ENCODE peak calls at places on chromosomes 3 and 15, in nine cellular contexts. One of them, this sample, is unnamed.
A peak's percentile ranks its signal among the peaks of the same experiment; 100 is the strongest.

GRCh38 chr3:57545636-57546268 is 1.6 kb upstream of the DNAH12 start:
- DNase-seq in ACHN: no peak
- DNase-seq in body of pancreas: peak; percentile 46
- DNase-seq in PC-9: no peak
- DNase-seq in ecto neural progenitor cell: no peak
- DNase-seq in A172: no peak
- DNase-seq in HS-5: no peak
- DNase-seq in Calu3: no peak
- DNase-seq in fibroblast of the conjunctiva: no peak
- DNase-seq in this sample: no peak

GRCh38 chr3:194006102-194006501 is 129.8 kb upstream of the HES1 start:
- DNase-seq in Calu3: no peak
- DNase-seq in A172: no peak
- DNase-seq in HS-5: no peak
- DNase-seq in body of pancreas: no peak
- DNase-seq in ecto neural progenitor cell: no peak
- DNase-seq in PC-9: no peak
- DNase-seq in ACHN: no peak
- DNase-seq in fibroblast of the conjunctiva: no peak
- DNase-seq in this sample: no peak

GRCh38 chr3:186742618-186743335 is 25.6 kb downstream of the KNG1 start:
- DNase-seq in Calu3: no peak
- DNase-seq in A172: no peak
- DNase-seq in ACHN: no peak
- DNase-seq in ecto neural progenitor cell: no peak
- DNase-seq in body of pancreas: no peak
- DNase-seq in HS-5: no peak
- DNase-seq in PC-9: no peak
- DNase-seq in fibroblast of the conjunctiva: no peak
- DNase-seq in this sample: no peak

GRCh38 chr3:178393833-178394232 is 142.4 kb upstream of the KCNMB2 start:
- DNase-seq in ecto neural progenitor cell: no peak
- DNase-seq in ACHN: peak; percentile 15
- DNase-seq in fibroblast of the conjunctiva: peak; percentile 75
- DNase-seq in body of pancreas: no peak
- DNase-seq in HS-5: peak; percentile 66
- DNase-seq in A172: peak; percentile 77
- DNase-seq in PC-9: peak; percentile 52
- DNase-seq in Calu3: no peak
- DNase-seq in this sample: no peak

GRCh38 chr3:122392868-122393844 is 9.2 kb downstream of the FAM162A start:
- DNase-seq in ACHN: peak; percentile 53
- DNase-seq in A172: peak; percentile 36
- DNase-seq in fibroblast of the conjunctiva: peak; percentile 40
- DNase-seq in Calu3: no peak
- DNase-seq in body of pancreas: peak; percentile 39
- DNase-seq in HS-5: no peak
- DNase-seq in ecto neural progenitor cell: no peak
- DNase-seq in PC-9: no peak
- DNase-seq in this sample: peak; percentile 70

GRCh38 chr15:101554115-101554915 is 64.8 kb upstream of the PCSK6 start:
- DNase-seq in ACHN: no peak
- DNase-seq in A172: no peak
- DNase-seq in ecto neural progenitor cell: no peak
- DNase-seq in body of pancreas: no peak
- DNase-seq in PC-9: no peak
- DNase-seq in HS-5: no peak
- DNase-seq in Calu3: no peak
- DNase-seq in fibroblast of the conjunctiva: no peak
- DNase-seq in this sample: no peak

GRCh38 chr3:40265181-40265580 is 44.3 kb upstream of the EIF1B start:
- DNase-seq in HS-5: no peak
- DNase-seq in ecto neural progenitor cell: no peak
- DNase-seq in fibroblast of the conjunctiva: no peak
- DNase-seq in body of pancreas: no peak
- DNase-seq in PC-9: no peak
- DNase-seq in Calu3: no peak
- DNase-seq in A172: no peak
- DNase-seq in ACHN: no peak
- DNase-seq in this sample: no peak

GRCh38 chr3:10447527-10448260 is 57.7 kb downstream of the ATP2B2 start:
- DNase-seq in ACHN: no peak
- DNase-seq in PC-9: no peak
- DNase-seq in A172: no peak
- DNase-seq in fibroblast of the conjunctiva: no peak
- DNase-seq in HS-5: no peak
- DNase-seq in Calu3: no peak
- DNase-seq in ecto neural progenitor cell: no peak
- DNase-seq in body of pancreas: no peak
- DNase-seq in this sample: no peak

GRCh38 chr15:81108427-81108826 is 25.6 kb upstream of the CFAP161 start:
- DNase-seq in HS-5: no peak
- DNase-seq in body of pancreas: no peak
- DNase-seq in A172: no peak
- DNase-seq in ACHN: no peak
- DNase-seq in ecto neural progenitor cell: no peak
- DNase-seq in fibroblast of the conjunctiva: no peak
- DNase-seq in Calu3: peak; percentile 28
- DNase-seq in PC-9: no peak
- DNase-seq in this sample: peak; percentile 53

GRCh38 chr3:134375542-134376384 is 1.5 kb upstream of the AMOTL2 start:
- DNase-seq in Calu3: no peak
- DNase-seq in fibroblast of the conjunctiva: no peak
- DNase-seq in ecto neural progenitor cell: no peak
- DNase-seq in ACHN: no peak
- DNase-seq in HS-5: no peak
- DNase-seq in body of pancreas: no peak
- DNase-seq in PC-9: no peak
- DNase-seq in A172: no peak
- DNase-seq in this sample: no peak

GRCh38 chr15:29331071-29331470 is 61.4 kb upstream of the NSMCE3 start:
- DNase-seq in ACHN: no peak
- DNase-seq in fibroblast of the conjunctiva: no peak
- DNase-seq in body of pancreas: no peak
- DNase-seq in Calu3: no peak
- DNase-seq in PC-9: no peak
- DNase-seq in A172: no peak
- DNase-seq in HS-5: no peak
- DNase-seq in ecto neural progenitor cell: no peak
- DNase-seq in this sample: no peak

GRCh38 chr3:190996376-190996775 is 133.9 kb upstream of the GMNC start:
- DNase-seq in HS-5: no peak
- DNase-seq in PC-9: no peak
- DNase-seq in fibroblast of the conjunctiva: no peak
- DNase-seq in ecto neural progenitor cell: no peak
- DNase-seq in Calu3: no peak
- DNase-seq in ACHN: no peak
- DNase-seq in A172: no peak
- DNase-seq in body of pancreas: no peak
- DNase-seq in this sample: no peak

GRCh38 chr3:134318166-134318565 is 56.1 kb downstream of the AMOTL2 start:
- DNase-seq in PC-9: peak; percentile 11
- DNase-seq in fibroblast of the conjunctiva: no peak
- DNase-seq in A172: no peak
- DNase-seq in body of pancreas: no peak
- DNase-seq in ACHN: no peak
- DNase-seq in Calu3: no peak
- DNase-seq in ecto neural progenitor cell: no peak
- DNase-seq in HS-5: no peak
- DNase-seq in this sample: no peak

GRCh38 chr3:23981955-23982354 is 36.9 kb downstream of the NR1D2 start:
- DNase-seq in PC-9: no peak
- DNase-seq in HS-5: no peak
- DNase-seq in body of pancreas: no peak
- DNase-seq in A172: no peak
- DNase-seq in ecto neural progenitor cell: no peak
- DNase-seq in ACHN: no peak
- DNase-seq in Calu3: no peak
- DNase-seq in fibroblast of the conjunctiva: no peak
- DNase-seq in this sample: no peak

GRCh38 chr3:184230081-184230602 is 757 bp downstream of the VWA5B2 start:
- DNase-seq in ecto neural progenitor cell: no peak
- DNase-seq in body of pancreas: peak; percentile 60
- DNase-seq in HS-5: no peak
- DNase-seq in A172: no peak
- DNase-seq in ACHN: no peak
- DNase-seq in fibroblast of the conjunctiva: no peak
- DNase-seq in PC-9: no peak
- DNase-seq in Calu3: peak; percentile 52
- DNase-seq in this sample: no peak

GRCh38 chr3:50120364-50121095 is 31.8 kb downstream of the RBM5 start:
- DNase-seq in A172: no peak
- DNase-seq in Calu3: no peak
- DNase-seq in fibroblast of the conjunctiva: no peak
- DNase-seq in PC-9: no peak
- DNase-seq in ACHN: no peak
- DNase-seq in body of pancreas: no peak
- DNase-seq in HS-5: no peak
- DNase-seq in ecto neural progenitor cell: no peak
- DNase-seq in this sample: no peak

GRCh38 chr3:117587416-117587815 is 877.8 kb downstream of the TUSC7 start:
- DNase-seq in A172: no peak
- DNase-seq in ecto neural progenitor cell: no peak
- DNase-seq in ACHN: no peak
- DNase-seq in PC-9: no peak
- DNase-seq in fibroblast of the conjunctiva: no peak
- DNase-seq in Calu3: no peak
- DNase-seq in HS-5: no peak
- DNase-seq in body of pancreas: no peak
- DNase-seq in this sample: no peak

GRCh38 chr3:49032646-49033304 is 3.6 kb upstream of the IMPDH2 start:
- DNase-seq in fibroblast of the conjunctiva: no peak
- DNase-seq in ecto neural progenitor cell: no peak
- DNase-seq in PC-9: no peak
- DNase-seq in A172: peak; percentile 53
- DNase-seq in body of pancreas: no peak
- DNase-seq in HS-5: no peak
- DNase-seq in Calu3: no peak
- DNase-seq in ACHN: no peak
- DNase-seq in this sample: no peak

GRCh38 chr15:98143116-98143515 is 182.6 kb downstream of the ARRDC4 start:
- DNase-seq in HS-5: no peak
- DNase-seq in body of pancreas: no peak
- DNase-seq in ACHN: no peak
- DNase-seq in PC-9: no peak
- DNase-seq in Calu3: no peak
- DNase-seq in ecto neural progenitor cell: no peak
- DNase-seq in fibroblast of the conjunctiva: no peak
- DNase-seq in A172: no peak
- DNase-seq in this sample: no peak

GRCh38 chr3:158794936-158795518 is 6.8 kb upstream of the MFSD1 start:
- DNase-seq in fibroblast of the conjunctiva: peak; percentile 47
- DNase-seq in ACHN: peak; percentile 40
- DNase-seq in ecto neural progenitor cell: no peak
- DNase-seq in HS-5: no peak
- DNase-seq in Calu3: peak; percentile 45
- DNase-seq in body of pancreas: no peak
- DNase-seq in PC-9: peak; percentile 40
- DNase-seq in A172: peak; percentile 60
- DNase-seq in this sample: peak; percentile 74

GRCh38 chr15:98954411-98954810 is 53.2 kb downstream of the PGPEP1L start:
- DNase-seq in ecto neural progenitor cell: no peak
- DNase-seq in Calu3: no peak
- DNase-seq in ACHN: no peak
- DNase-seq in PC-9: no peak
- DNase-seq in fibroblast of the conjunctiva: peak; percentile 23
- DNase-seq in body of pancreas: peak; percentile 38
- DNase-seq in HS-5: no peak
- DNase-seq in A172: peak; percentile 70
- DNase-seq in this sample: no peak

GRCh38 chr3:66037330-66037985 is 1.3 kb downstream of the MAGI1 start:
- DNase-seq in body of pancreas: peak; percentile 74
- DNase-seq in Calu3: peak; percentile 73
- DNase-seq in A172: peak; percentile 33
- DNase-seq in HS-5: no peak
- DNase-seq in ACHN: peak; percentile 48
- DNase-seq in ecto neural progenitor cell: peak; percentile 67
- DNase-seq in PC-9: peak; percentile 46
- DNase-seq in fibroblast of the conjunctiva: no peak
- DNase-seq in this sample: no peak

GRCh38 chr3:62873672-62874397 is 1.4 kb downstream of the CADPS start:
- DNase-seq in ACHN: peak; percentile 11
- DNase-seq in HS-5: no peak
- DNase-seq in fibroblast of the conjunctiva: no peak
- DNase-seq in ecto neural progenitor cell: peak; percentile 89
- DNase-seq in body of pancreas: peak; percentile 58
- DNase-seq in Calu3: peak; percentile 55
- DNase-seq in A172: no peak
- DNase-seq in PC-9: no peak
- DNase-seq in this sample: peak; percentile 82

GRCh38 chr15:39230205-39230916 is 350.5 kb upstream of the THBS1 start:
- DNase-seq in ecto neural progenitor cell: no peak
- DNase-seq in fibroblast of the conjunctiva: no peak
- DNase-seq in PC-9: no peak
- DNase-seq in HS-5: no peak
- DNase-seq in A172: no peak
- DNase-seq in body of pancreas: no peak
- DNase-seq in ACHN: no peak
- DNase-seq in Calu3: no peak
- DNase-seq in this sample: no peak

GRCh38 chr3:48422272-48422671 is 7.6 kb downstream of the PLXNB1 start:
- DNase-seq in ACHN: no peak
- DNase-seq in HS-5: no peak
- DNase-seq in fibroblast of the conjunctiva: no peak
- DNase-seq in Calu3: no peak
- DNase-seq in body of pancreas: no peak
- DNase-seq in PC-9: no peak
- DNase-seq in A172: no peak
- DNase-seq in ecto neural progenitor cell: no peak
- DNase-seq in this sample: no peak

GRCh38 chr3:13537926-13538325 is 11.0 kb upstream of the FBLN2 start:
- DNase-seq in Calu3: peak; percentile 72
- DNase-seq in fibroblast of the conjunctiva: peak; percentile 87
- DNase-seq in PC-9: peak; percentile 93
- DNase-seq in ecto neural progenitor cell: no peak
- DNase-seq in body of pancreas: no peak
- DNase-seq in ACHN: no peak
- DNase-seq in HS-5: peak; percentile 92
- DNase-seq in A172: peak; percentile 100
- DNase-seq in this sample: no peak

GRCh38 chr3:73513260-73513659 is 111.5 kb downstream of the PDZRN3 start:
- DNase-seq in A172: no peak
- DNase-seq in ecto neural progenitor cell: no peak
- DNase-seq in body of pancreas: peak; percentile 82
- DNase-seq in ACHN: peak; percentile 64
- DNase-seq in fibroblast of the conjunctiva: no peak
- DNase-seq in Calu3: peak; percentile 5
- DNase-seq in HS-5: no peak
- DNase-seq in PC-9: no peak
- DNase-seq in this sample: no peak

GRCh38 chr3:79040701-79041100 is 727.1 kb downstream of the ROBO1 start:
- DNase-seq in PC-9: no peak
- DNase-seq in A172: peak; percentile 63
- DNase-seq in ecto neural progenitor cell: no peak
- DNase-seq in fibroblast of the conjunctiva: no peak
- DNase-seq in Calu3: no peak
- DNase-seq in ACHN: no peak
- DNase-seq in HS-5: peak; percentile 84
- DNase-seq in body of pancreas: no peak
- DNase-seq in this sample: no peak

GRCh38 chr3:81985996-81986723 is 224.7 kb upstream of the GBE1 start:
- DNase-seq in ACHN: no peak
- DNase-seq in PC-9: no peak
- DNase-seq in HS-5: no peak
- DNase-seq in fibroblast of the conjunctiva: no peak
- DNase-seq in body of pancreas: no peak
- DNase-seq in Calu3: no peak
- DNase-seq in ecto neural progenitor cell: no peak
- DNase-seq in A172: peak; percentile 4
- DNase-seq in this sample: no peak

GRCh38 chr3:33096103-33096868 is 660 bp downstream of the GLB1 start:
- DNase-seq in Calu3: peak; percentile 35
- DNase-seq in body of pancreas: peak; percentile 54
- DNase-seq in PC-9: no peak
- DNase-seq in HS-5: no peak
- DNase-seq in fibroblast of the conjunctiva: no peak
- DNase-seq in A172: peak; percentile 32
- DNase-seq in ecto neural progenitor cell: peak; percentile 58
- DNase-seq in ACHN: peak; percentile 23
- DNase-seq in this sample: peak; percentile 51

GRCh38 chr15:75597667-75598341 is 18.7 kb upstream of the PTPN9 start:
- DNase-seq in A172: no peak
- DNase-seq in ACHN: peak; percentile 7
- DNase-seq in HS-5: no peak
- DNase-seq in Calu3: no peak
- DNase-seq in body of pancreas: peak; percentile 22
- DNase-seq in ecto neural progenitor cell: no peak
- DNase-seq in PC-9: no peak
- DNase-seq in fibroblast of the conjunctiva: no peak
- DNase-seq in this sample: peak; percentile 50